ENCODE peak calls at places on chromosomes 2 and 18, in four cellular contexts. B is iris pigment epithelial cell, L is GM12864, V is tibial artery. Y is an unnamed sample.

GRCh38 chr2:200189964-200190363 is 116.5 kb upstream of the SPATS2L start:
- DNase-seq in B (no peak), L (no peak), V (no peak), Y (no peak)

GRCh38 chr18:62781893-62782292 is 66.6 kb downstream of the PHLPP1 start:
- DNase-seq in B (peak; percentile 95), L (no peak), V (no peak), Y (peak; percentile 76)

GRCh38 chr18:10139783-10140410 is 226.1 kb downstream of the VAPA start:
- DNase-seq in B (peak; percentile 61), L (no peak), V (no peak), Y (no peak)

GRCh38 chr2:10162586-10163497 is 40.3 kb downstream of the RRM2 start:
- DNase-seq in B (no peak), L (no peak), V (no peak), Y (no peak)

GRCh38 chr18:23998811-23999210 is 15.7 kb upstream of the TTC39C start:
- DNase-seq in B (no peak), L (no peak), V (no peak), Y (peak; percentile 25)

GRCh38 chr2:197028230-197028629 is 101.7 kb upstream of the PGAP1 start:
- DNase-seq in B (peak; percentile 90), L (no peak), V (no peak), Y (peak; percentile 57)

GRCh38 chr2:72710418-72711152 is 115.2 kb downstream of the EXOC6B start:
- DNase-seq in B (no peak), L (no peak), V (no peak), Y (no peak)

GRCh38 chr2:192035731-192036442 is 158.8 kb downstream of the TMEFF2 start:
- DNase-seq in B (peak; percentile 84), L (no peak), V (no peak), Y (peak; percentile 63)

GRCh38 chr2:121694398-121695178 is 42.1 kb downstream of the NIFK start:
- DNase-seq in B (peak; percentile 61), L (no peak), V (no peak), Y (peak; percentile 86)

GRCh38 chr2:48525269-48525943 is 4.5 kb upstream of the STON1 start:
- DNase-seq in B (no peak), L (no peak), V (no peak), Y (no peak)

GRCh38 chr2:66323496-66323895 is 111.4 kb upstream of the MEIS1 start:
- DNase-seq in B (no peak), L (no peak), V (no peak), Y (no peak)

GRCh38 chr2:239012228-239012627 is 164.3 kb downstream of the TWIST2 start:
- DNase-seq in B (no peak), L (no peak), V (peak; percentile 43), Y (no peak)

GRCh38 chr2:237315170-237315880 is 98.6 kb downstream of the COL6A3 start:
- DNase-seq in B (peak; percentile 90), L (no peak), V (peak; percentile 97), Y (peak; percentile 98)

GRCh38 chr18:35026407-35027061 is 14.7 kb upstream of the MAPRE2 start:
- DNase-seq in B (no peak), L (no peak), V (no peak), Y (no peak)

Y was measured in fibroblast of the aortic adventitia.